ENCODE peak calls at places on chromosomes 3 and 15, in six cellular contexts. D is fibroblast of the aortic adventitia; E is cardiac muscle cell; H is AG04449; W is CD8-positive, alpha-beta memory T cell; M is SK-N-SH. U is an unnamed sample.

GRCh38 chr15:36501063-36501678 is 78.3 kb upstream of the CDIN1 start:
- DNase-seq in D (peak), E (peak), H (peak), W (no peak), M (peak), U (peak)

GRCh38 chr3:52532838-52533622 is 627 bp downstream of the NT5DC2 start:
- DNase-seq in D (no peak), E (peak), H (no peak), W (peak), M (peak), U (peak)

GRCh38 chr3:126618021-126618420 is 36.9 kb downstream of the TXNRD3 start:
- DNase-seq in D (peak), E (no peak), H (peak), W (no peak), M (no peak), U (peak)

GRCh38 chr3:18119866-18120265 is 305.3 kb downstream of the SATB1 start:
- DNase-seq in D (peak), E (no peak), H (no peak), W (no peak), M (no peak), U (no peak)

GRCh38 chr3:12948891-12949711 is 107.7 kb upstream of the RPL32 start:
- DNase-seq in D (peak), E (no peak), H (no peak), W (no peak), M (no peak), U (peak)

GRCh38 chr15:27176785-27177406 is 205.9 kb downstream of the GABRG3 start:
- DNase-seq in D (no peak), E (no peak), H (no peak), W (no peak), M (no peak), U (no peak)

GRCh38 chr15:86159436-86159835 is 79.8 kb downstream of the AGBL1 start:
- DNase-seq in D (no peak), E (no peak), H (no peak), W (no peak), M (no peak), U (no peak)

GRCh38 chr3:42300013-42300412 is 34.0 kb upstream of the CCK start:
- DNase-seq in D (peak), E (peak), H (no peak), W (no peak), M (no peak), U (peak)

GRCh38 chr3:46277476-46277875 is 35.2 kb downstream of the CCR3 start:
- DNase-seq in D (no peak), E (no peak), H (no peak), W (no peak), M (no peak), U (no peak)

GRCh38 chr15:72599855-72600464 is 54.5 kb upstream of the GOLGA6B start:
- DNase-seq in D (peak), E (peak), H (no peak), W (no peak), M (peak), U (peak)

GRCh38 chr15:92012368-92012629 is 158.8 kb downstream of the SLCO3A1 start:
- DNase-seq in D (no peak), E (no peak), H (no peak), W (no peak), M (no peak), U (no peak)

GRCh38 chr3:20811631-20812030 is 625.6 kb upstream of the SGO1 start:
- DNase-seq in D (no peak), E (no peak), H (no peak), W (no peak), M (no peak), U (no peak)

GRCh38 chr15:90354986-90355385 is 2.9 kb downstream of the ZNF774 start:
- DNase-seq in D (peak), E (no peak), H (no peak), W (no peak), M (no peak), U (no peak)

GRCh38 chr15:88255109-88255495 is 1.4 kb downstream of the NTRK3 start:
- DNase-seq in D (no peak), E (no peak), H (no peak), W (no peak), M (no peak), U (no peak)

GRCh38 chr15:58066042-58066867 is 744 bp upstream of the ALDH1A2 start:
- DNase-seq in D (peak), E (peak), H (no peak), W (no peak), M (peak), U (peak)

GRCh38 chr3:129942296-129942695 is 32.2 kb upstream of the TRH start:
- DNase-seq in D (peak), E (peak), H (no peak), W (no peak), M (peak), U (peak)

GRCh38 chr3:94862703-94863102 is 799.8 kb downstream of the NSUN3 start:
- DNase-seq in D (peak), E (peak), H (no peak), W (no peak), M (peak), U (peak)

GRCh38 chr3:88038561-88038960 is 20.2 kb downstream of the CGGBP1 start:
- DNase-seq in D (peak), E (no peak), H (peak), W (no peak), M (no peak), U (peak)

GRCh38 chr3:180277036-180277435 is 240.3 kb upstream of the PEX5L start:
- DNase-seq in D (peak), E (no peak), H (no peak), W (no peak), M (no peak), U (no peak)
- H3K4me3 ChIP-seq in D (no peak), E (no peak), H (no peak), W (no peak), M (no peak), U (no peak)

GRCh38 chr3:119596392-119596791 is 1.3 kb upstream of the PLA1A start:
- DNase-seq in D (no peak), E (no peak), H (no peak), W (no peak), M (no peak), U (no peak)
- H3K4me3 ChIP-seq in D (no peak), E (no peak), H (no peak), W (no peak), M (no peak), U (no peak)

GRCh38 chr3:98890181-98890882 is 11.2 kb downstream of the DCBLD2 start:
- DNase-seq in D (no peak), E (no peak), H (no peak), W (no peak), M (no peak), U (no peak)

GRCh38 chr3:98885851-98886250 is 15.6 kb downstream of the DCBLD2 start:
- DNase-seq in D (peak), E (no peak), H (no peak), W (no peak), M (peak), U (no peak)

GRCh38 chr3:98887684-98888083 is 13.8 kb downstream of the DCBLD2 start:
- DNase-seq in D (no peak), E (no peak), H (no peak), W (no peak), M (no peak), U (no peak)

GRCh38 chr3:98884675-98885371 is 16.7 kb downstream of the DCBLD2 start:
- DNase-seq in D (peak), E (no peak), H (no peak), W (no peak), M (no peak), U (peak)

GRCh38 chr3:98886525-98886924 is 15.0 kb downstream of the DCBLD2 start:
- DNase-seq in D (no peak), E (no peak), H (no peak), W (no peak), M (no peak), U (no peak)
- H3K4me3 ChIP-seq in D (no peak), E (no peak), H (no peak), W (no peak), M (no peak), U (no peak)

GRCh38 chr3:24181256-24181655 is 236.2 kb downstream of the NR1D2 start:
- DNase-seq in D (no peak), E (no peak), H (no peak), W (no peak), M (no peak), U (no peak)
- H3K4me3 ChIP-seq in D (no peak), E (no peak), H (no peak), W (no peak), M (no peak), U (no peak)

GRCh38 chr15:78120523-78120922 is 10.7 kb downstream of the CIB2 start:
- DNase-seq in D (no peak), E (no peak), H (no peak), W (no peak), M (no peak), U (no peak)
- H3K4me3 ChIP-seq in D (no peak), E (no peak), H (no peak), W (no peak), M (no peak), U (no peak)

DNA sequence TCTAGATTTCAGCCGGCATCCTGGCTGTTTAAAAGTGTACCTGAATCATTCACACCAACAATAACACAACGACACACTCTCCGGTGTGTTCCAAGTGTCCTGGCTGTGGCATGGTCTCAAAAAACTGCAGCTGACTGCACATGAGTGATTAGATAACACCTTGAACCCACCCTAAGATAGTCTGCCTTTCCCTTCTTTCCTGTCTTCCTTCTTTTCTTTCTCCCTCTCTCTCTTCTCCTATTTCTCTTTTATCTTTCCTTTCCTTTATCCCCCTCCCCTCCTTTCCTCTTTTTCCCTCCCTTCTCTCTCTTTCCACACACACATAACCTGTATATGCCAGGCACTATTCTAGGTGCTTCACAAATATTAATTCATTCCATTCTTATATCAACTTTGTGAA is 1.2 kb upstream of the FAH start:
- DNase-seq in D (no peak), E (no peak), H (no peak), W (no peak), M (no peak), U (no peak)
- H3K4me3 ChIP-seq in D (no peak), E (no peak), H (no peak), W (no peak), M (no peak), U (no peak)

GRCh38 chr3:112333386-112334334 is 704 bp downstream of the CD200 start:
- DNase-seq in D (peak), E (peak), H (no peak), W (no peak), M (peak), U (peak)

GRCh38 chr3:112327371-112327951 is 5.5 kb upstream of the CD200 start:
- DNase-seq in D (peak), E (peak), H (peak), W (no peak), M (peak), U (peak)

GRCh38 chr3:112338021-112338726 is 5.2 kb downstream of the CD200 start:
- DNase-seq in D (peak), E (no peak), H (no peak), W (no peak), M (no peak), U (peak)

GRCh38 chr3:112334709-112335108 is 1.8 kb downstream of the CD200 start:
- DNase-seq in D (peak), E (no peak), H (no peak), W (no peak), M (no peak), U (peak)

GRCh38 chr3:112333002-112333385 is at the start of gene CD200:
- DNase-seq in D (no peak), E (peak), H (no peak), W (peak), M (peak), U (peak)
- H3K4me3 ChIP-seq in D (peak), E (peak), H (peak), W (peak), M (peak), U (peak)

GRCh38 chr3:7927864-7928263 is 573.8 kb upstream of the LMCD1 start:
- DNase-seq in D (no peak), E (no peak), H (no peak), W (no peak), M (no peak), U (no peak)

GRCh38 chr3:7924228-7924627 is 577.4 kb upstream of the LMCD1 start:
- DNase-seq in D (no peak), E (no peak), H (no peak), W (no peak), M (no peak), U (no peak)

GRCh38 chr3:7927015-7927414 is 574.6 kb upstream of the LMCD1 start:
- DNase-seq in D (no peak), E (no peak), H (no peak), W (no peak), M (no peak), U (no peak)

GRCh38 chr3:7934362-7934761 is 567.3 kb upstream of the LMCD1 start:
- DNase-seq in D (no peak), E (no peak), H (no peak), W (no peak), M (no peak), U (no peak)

DNA sequence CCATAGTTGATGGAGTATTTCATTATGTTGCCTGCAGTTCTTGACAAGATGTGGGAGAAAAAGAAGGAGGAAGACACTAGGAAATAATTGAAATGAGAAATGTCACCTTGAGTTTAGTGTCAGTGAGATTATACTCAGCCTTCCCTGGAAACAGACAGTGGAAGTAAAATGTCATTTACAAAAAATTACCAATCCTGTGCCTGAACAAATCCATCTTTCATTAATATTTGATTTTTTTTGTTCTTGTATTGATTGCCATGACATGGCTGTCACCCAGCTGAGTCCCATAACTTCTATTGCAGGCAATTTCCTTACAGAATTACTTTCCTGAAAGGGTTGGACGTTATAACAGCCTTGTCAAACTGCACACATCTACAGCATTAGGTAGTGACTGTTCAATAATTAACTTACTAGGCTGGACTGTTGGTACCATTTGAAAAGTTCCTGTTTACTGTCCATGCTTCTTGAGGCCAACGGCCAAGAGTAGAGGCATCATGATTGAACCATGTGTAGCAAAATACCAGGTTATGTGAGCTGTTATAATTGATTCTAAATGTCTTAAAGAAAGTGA is 572.2 kb upstream of the LMCD1 start:
- DNase-seq in D (no peak), E (no peak), H (no peak), W (no peak), M (no peak), U (no peak)
- H3K4me3 ChIP-seq in D (no peak), E (no peak), H (no peak), W (no peak), M (no peak), U (no peak)

GRCh38 chr3:197794115-197794514 is 3.1 kb downstream of the LRCH3 start:
- DNase-seq in D (no peak), E (no peak), H (no peak), W (no peak), M (no peak), U (no peak)

GRCh38 chr3:197791120-197792018 is at the start of gene LRCH3:
- DNase-seq in D (peak), E (peak), H (no peak), W (peak), M (peak), U (peak)

GRCh38 chr3:197793246-197793645 is 2.2 kb downstream of the LRCH3 start:
- DNase-seq in D (peak), E (no peak), H (no peak), W (no peak), M (no peak), U (peak)

GRCh38 chr3:197790033-197790432 is 1.0 kb upstream of the LRCH3 start:
- DNase-seq in D (no peak), E (no peak), H (no peak), W (no peak), M (no peak), U (no peak)

GRCh38 chr3:197792019-197792647 is 1.1 kb downstream of the LRCH3 start:
- DNase-seq in D (peak), E (no peak), H (no peak), W (peak), M (no peak), U (peak)
- H3K4me3 ChIP-seq in D (peak), E (peak), H (peak), W (peak), M (peak), U (peak)

U was measured in fibroblast of pulmonary artery.